ENCODE peak calls at places on chromosomes 6 and 20, in nine cellular contexts. Y is psoas muscle, R is ovary, A is colonic mucosa, X is heart left ventricle, S is cardiac muscle cell, H is left ventricle myocardium inferior, Z is HCT116, K is WERI-Rb-1. D is an unnamed sample.

GRCh38 chr6:69784595-69785377 is 12.0 kb downstream of the LMBRD1 start:
- DNase-seq in Z (no peak), H (no peak), X (no peak), Y (no peak), K (no peak), A (no peak), R (no peak), S (no peak), D (no peak)

GRCh38 chr20:18513208-18513607 is 5.5 kb downstream of the SEC23B start:
- DNase-seq in H (no peak), Z (no peak), S (no peak), A (no peak), K (no peak), R (no peak), Y (no peak), X (no peak), D (no peak)

GRCh38 chr6:36028088-36028886 is 679 bp downstream of the MAPK14 start:
- DNase-seq in Y (peak; percentile 52), S (peak; percentile 52), H (peak; percentile 32), K (peak; percentile 69), Z (no peak), R (no peak), A (peak; percentile 52), X (peak; percentile 52), D (no peak)

GRCh38 chr6:37083243-37084138 is 78.0 kb downstream of the FGD2 start:
- DNase-seq in A (peak; percentile 51), K (no peak), X (peak; percentile 90), Y (peak; percentile 63), Z (no peak), R (peak; percentile 86), S (no peak), H (peak; percentile 82), D (peak; percentile 62)

GRCh38 chr6:170139531-170139930 is 151.3 kb downstream of the DLL1 start:
- DNase-seq in S (no peak), A (no peak), R (peak; percentile 8), Z (no peak), X (peak; percentile 11), Y (peak; percentile 5), H (no peak), K (no peak), D (no peak)

GRCh38 chr6:90820436-90820835 is 233.6 kb upstream of the MAP3K7 start:
- DNase-seq in R (no peak), A (no peak), S (no peak), X (no peak), Z (no peak), H (no peak), Y (no peak), K (no peak), D (no peak)

GRCh38 chr6:107209406-107209939 is 94.2 kb upstream of the BEND3 start:
- DNase-seq in H (no peak), R (no peak), A (no peak), X (no peak), K (no peak), Y (no peak), Z (no peak), S (no peak), D (no peak)

GRCh38 chr6:170090561-170090960 is 200.3 kb downstream of the DLL1 start:
- DNase-seq in R (no peak), X (no peak), Z (no peak), K (no peak), H (no peak), Y (no peak), A (no peak), S (no peak), D (no peak)

GRCh38 chr20:19405958-19406357 is 193.5 kb downstream of the SLC24A3 start:
- DNase-seq in Z (no peak), A (no peak), S (no peak), K (no peak), H (no peak), Y (no peak), X (no peak), R (no peak), D (no peak)

DNA sequence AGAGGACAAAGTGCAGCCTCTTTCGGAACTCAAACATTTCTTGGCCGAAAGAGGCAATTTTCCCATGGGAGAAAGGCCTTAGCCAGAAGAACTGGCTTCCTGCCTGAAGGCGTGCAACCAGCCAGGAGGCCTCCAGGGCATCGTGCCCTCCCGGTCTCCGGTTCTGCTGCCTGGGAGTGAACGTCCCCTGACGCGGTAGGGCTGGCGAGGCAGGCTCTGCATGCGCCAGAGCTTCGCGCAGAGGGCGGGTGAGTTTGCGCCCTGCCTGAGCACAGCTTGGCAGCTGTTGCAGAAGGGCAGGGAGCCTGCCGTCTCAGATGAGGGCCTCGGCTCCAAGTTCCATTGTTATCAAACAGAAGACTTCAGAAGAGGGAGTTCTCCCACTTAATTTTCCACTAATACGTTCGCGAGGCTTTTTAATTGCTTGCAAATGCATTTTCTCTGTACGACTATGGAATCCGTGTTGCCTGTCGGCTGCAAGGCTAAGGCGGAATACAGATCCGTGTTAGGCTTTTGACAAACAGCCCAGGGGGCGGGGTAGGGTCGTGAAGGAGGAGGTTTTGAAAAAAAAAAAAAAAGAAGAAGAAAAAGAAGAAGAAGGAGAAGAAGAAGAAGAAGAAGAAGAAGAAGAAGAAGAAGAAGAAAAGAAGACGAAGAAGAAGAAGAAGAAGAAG is 5.5 kb upstream of the TFAP2D start:
- DNase-seq in S (no peak), H (no peak), R (no peak), A (no peak), K (no peak), Y (no peak), Z (no peak), X (no peak), D (no peak)
- TF ChIP-seq CTCF in S (no peak), H (no peak), R (no peak), A (no peak), K (no peak), Y (no peak), Z (no peak), X (no peak), D (no peak)

GRCh38 chr20:57287007-57287810 is 20.8 kb upstream of the BMP7 start:
- DNase-seq in X (no peak), R (no peak), Y (no peak), K (no peak), S (peak; percentile 44), Z (no peak), A (no peak), H (no peak), D (no peak)

GRCh38 chr20:57282691-57283361 is 16.4 kb upstream of the BMP7 start:
- DNase-seq in H (no peak), S (no peak), K (no peak), R (no peak), X (no peak), Y (no peak), Z (no peak), A (no peak), D (no peak)

GRCh38 chr20:57280221-57280620 is 13.8 kb upstream of the BMP7 start:
- DNase-seq in X (no peak), Y (no peak), K (no peak), A (no peak), R (no peak), S (no peak), Z (no peak), H (no peak), D (no peak)

GRCh38 chr20:57281900-57282299 is 15.5 kb upstream of the BMP7 start:
- DNase-seq in S (no peak), H (no peak), A (no peak), Z (no peak), K (no peak), R (no peak), X (no peak), Y (no peak), D (no peak)

DNA sequence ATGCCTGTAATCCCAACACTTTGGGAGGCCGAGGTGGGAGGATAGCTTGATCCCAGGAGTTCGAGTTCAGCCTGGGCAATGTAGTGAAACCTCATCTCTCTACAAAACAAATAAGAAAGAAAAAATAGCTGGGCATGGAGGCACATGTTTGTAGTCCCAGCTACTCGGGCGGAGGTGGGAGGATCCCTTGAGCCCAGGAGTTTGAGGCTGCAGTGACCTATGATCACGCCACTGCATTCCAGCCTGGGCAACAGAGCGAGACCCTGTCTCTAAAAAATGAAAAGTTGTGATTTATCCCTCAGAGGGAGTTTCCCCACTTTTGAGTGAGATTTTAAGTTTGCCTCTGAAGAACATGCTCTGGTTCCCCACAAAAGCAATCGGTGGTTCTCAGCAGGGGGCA is 17.4 kb upstream of the BMP7 start:
- DNase-seq in Y (no peak), X (no peak), A (no peak), K (no peak), R (no peak), H (no peak), S (no peak), Z (no peak), D (no peak)
- H3K27me3 ChIP-seq in Y (peaks cover 11% of the 10 kb centered on the region), X (no peaks in the 10 kb centered on the region), A (no peaks in the 10 kb centered on the region), K (peaks cover 67% of the 10 kb centered on the region), R (no peaks in the 10 kb centered on the region), H (peaks cover 78% of the 10 kb centered on the region), S (no peaks in the 10 kb centered on the region), Z (peaks cover 39% of the 10 kb centered on the region), D (peaks cover 24% of the 10 kb centered on the region)

DNA sequence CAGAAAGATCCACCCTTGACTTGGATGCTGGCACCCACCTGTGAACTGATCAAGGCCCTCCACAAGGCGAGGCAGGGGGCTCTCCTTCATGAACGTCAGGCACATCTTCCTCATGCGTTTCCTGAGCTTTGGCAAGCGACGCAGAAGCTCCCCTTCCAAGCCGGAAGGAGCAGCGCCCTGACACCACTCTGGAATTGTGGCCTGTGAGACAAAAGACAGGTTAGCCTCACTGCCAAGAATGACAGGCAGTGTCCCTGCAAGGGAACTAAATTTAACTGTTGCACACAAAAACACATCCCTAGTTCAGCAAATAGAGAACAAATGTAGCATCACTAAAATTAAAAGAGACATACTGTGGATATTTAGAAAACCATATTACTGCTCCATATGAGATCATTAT is 42.0 kb upstream of the LYRM2 start:
- DNase-seq in A (no peak), Z (no peak), X (peak; percentile 37), H (no peak), K (no peak), Y (no peak), R (no peak), S (no peak), D (no peak)
- H3K36me3 ChIP-seq in A (peaks cover 4% of the 10 kb centered on the region), Z (peaks cover 63% of the 10 kb centered on the region), X (peaks cover 96% of the 10 kb centered on the region), H (peaks cover 93% of the 10 kb centered on the region), K (peaks cover 78% of the 10 kb centered on the region), Y (peaks cover 99% of the 10 kb centered on the region), R (no peaks in the 10 kb centered on the region), S (peaks cover 53% of the 10 kb centered on the region), D (peaks cover 17% of the 10 kb centered on the region)

GRCh38 chr6:30914076-30914853 is at the start of gene VARS2:
- DNase-seq in R (peak; percentile 98), X (peak; percentile 93), A (peak; percentile 94), H (peak; percentile 91), Y (peak; percentile 91), S (peak; percentile 94), K (peak; percentile 97), Z (peak; percentile 80), D (peak; percentile 64)

GRCh38 chr6:30913721-30914075 is 340 bp upstream of the VARS2 start:
- DNase-seq in K (no peak), S (peak; percentile 7), H (no peak), R (no peak), Z (no peak), A (no peak), Y (no peak), X (no peak), D (no peak)

GRCh38 chr6:30915591-30915946 is 1.5 kb downstream of the VARS2 start:
- DNase-seq in H (no peak), R (peak; percentile 41), Y (no peak), S (peak; percentile 75), A (peak; percentile 48), K (peak; percentile 57), Z (peak; percentile 55), X (no peak), D (no peak)

GRCh38 chr6:30912746-30913520 is 1.1 kb upstream of the VARS2 start:
- DNase-seq in Z (no peak), A (no peak), Y (no peak), S (no peak), R (no peak), K (no peak), X (no peak), H (no peak), D (no peak)

GRCh38 chr6:30914854-30915590 is 984 bp downstream of the VARS2 start:
- DNase-seq in S (peak; percentile 24), X (no peak), Z (no peak), H (no peak), K (no peak), R (peak; percentile 55), Y (no peak), A (peak; percentile 28), D (no peak)
- TF ChIP-seq CTCF in S (no peak), X (no peak), Z (no peak), H (no peak), K (no peak), R (no peak), Y (no peak), A (no peak), D (no peak)